ENCODE peak calls at places on chromosome 16, in nine cellular contexts. Z is AG04450; W is breast epithelium; K is PC-3; P is colonic mucosa; U is CD4-positive, alpha-beta T cell; A is effector memory CD4-positive, alpha-beta T cell; S is HL-60; C is CD8-positive, alpha-beta T cell. L is an unnamed sample.

GRCh38 chr16:84234656-84235285 is 5.0 kb downstream of the KCNG4 start:
- DNase-seq in Z (no peak), S (no peak), C (no peak), U (no peak), W (no peak), P (no peak), K (no peak), A (no peak), L (no peak)

GRCh38 chr16:6957676-6958075 is 375.0 kb upstream of the RBFOX1 start:
- DNase-seq in P (no peak), C (no peak), U (no peak), W (no peak), K (no peak), Z (no peak), A (no peak), S (no peak), L (no peak)

GRCh38 chr16:89175280-89176146 is 4.0 kb downstream of the CDH15 start:
- DNase-seq in C (no peak), S (no peak), U (no peak), A (no peak), Z (no peak), P (no peak), W (no peak), K (no peak), L (no peak)

GRCh38 chr16:20915733-20916132 is 15.2 kb downstream of the LYRM1 start:
- DNase-seq in P (no peak), K (no peak), W (no peak), A (no peak), S (no peak), U (no peak), Z (no peak), C (no peak), L (no peak)

GRCh38 chr16:17290237-17290636 is 180.5 kb downstream of the XYLT1 start:
- DNase-seq in K (no peak), Z (no peak), P (no peak), C (no peak), S (no peak), A (no peak), U (no peak), W (no peak), L (no peak)

GRCh38 chr16:56364865-56365264 is 60.5 kb downstream of the AMFR start:
- DNase-seq in S (no peak), Z (no peak), W (no peak), P (no peak), U (no peak), K (no peak), A (no peak), C (no peak), L (no peak)

GRCh38 chr16:19093631-19094541 is 19.9 kb upstream of the ITPRIPL2 start:
- DNase-seq in W (no peak), S (no peak), P (no peak), C (no peak), K (no peak), U (no peak), A (no peak), Z (no peak), L (no peak)

GRCh38 chr16:20598832-20599469 is 22.8 kb upstream of the ACSM2B start:
- DNase-seq in K (peak; percentile 3), W (no peak), C (no peak), Z (no peak), S (no peak), P (no peak), A (no peak), U (no peak), L (no peak)

GRCh38 chr16:19136549-19137196 is 22.9 kb downstream of the ITPRIPL2 start:
- DNase-seq in U (no peak), K (peak; percentile 13), Z (no peak), A (no peak), C (no peak), W (no peak), S (no peak), P (peak; percentile 53), L (peak; percentile 56)

GRCh38 chr16:9256196-9256595 is 164.8 kb downstream of the HAPSTR1 start:
- DNase-seq in K (peak; percentile 39), W (no peak), A (no peak), P (peak; percentile 54), S (no peak), C (no peak), U (no peak), Z (no peak), L (no peak)

GRCh38 chr16:61362583-61362982 is 673.7 kb downstream of the CDH8 start:
- DNase-seq in W (no peak), P (no peak), C (no peak), Z (no peak), S (no peak), K (no peak), U (no peak), A (no peak), L (no peak)

DNA sequence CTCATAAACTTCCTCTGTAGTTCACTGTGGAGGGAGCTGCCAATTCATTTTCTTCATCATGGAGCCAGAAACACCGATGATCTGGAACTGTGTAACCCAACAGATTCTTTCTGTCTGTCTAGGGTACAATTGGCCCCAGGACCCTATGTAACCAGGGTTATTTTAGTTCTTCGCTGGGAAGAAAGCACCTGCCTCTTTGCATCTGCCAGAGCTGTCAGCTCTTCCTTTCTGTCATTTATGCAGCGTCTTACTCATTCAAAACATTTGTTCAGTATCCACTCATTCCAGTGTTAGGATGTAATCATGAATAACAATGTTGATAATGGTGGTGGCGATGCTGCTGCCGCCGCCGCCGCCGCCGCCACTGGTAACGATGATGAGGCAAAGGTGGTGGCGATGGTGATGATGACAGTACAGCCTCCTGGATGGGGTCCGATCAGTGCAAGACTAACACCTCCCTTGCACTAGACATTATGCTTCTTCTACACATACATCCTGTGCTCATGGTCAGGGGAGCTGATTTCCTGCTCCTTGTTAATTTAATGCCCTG is 46.1 kb downstream of the IRX5 start:
- DNase-seq in A (no peak), Z (no peak), K (no peak), S (no peak), P (no peak), U (no peak), C (no peak), W (no peak), L (peak; percentile 61)
- H3K27ac ChIP-seq in A (no peak overlapping the region), Z (no peak overlapping the region), K (no peak overlapping the region), S (no peak overlapping the region), P (no peak overlapping the region), U (no peak overlapping the region), C (no peak overlapping the region), W (no peak overlapping the region), L (no peak overlapping the region)

GRCh38 chr16:13959626-13960025 is 39.7 kb downstream of the ERCC4 start:
- DNase-seq in S (no peak), U (no peak), P (no peak), C (no peak), K (no peak), Z (no peak), A (no peak), W (no peak), L (no peak)

GRCh38 chr16:13953501-13953900 is 33.5 kb downstream of the ERCC4 start:
- DNase-seq in W (no peak), A (no peak), S (no peak), Z (no peak), U (no peak), P (no peak), K (no peak), C (no peak), L (no peak)

GRCh38 chr16:13958438-13958837 is 38.5 kb downstream of the ERCC4 start:
- DNase-seq in A (no peak), K (no peak), C (no peak), W (no peak), Z (no peak), S (no peak), U (no peak), P (no peak), L (no peak)

GRCh38 chr16:13957197-13958078 is 37.5 kb downstream of the ERCC4 start:
- DNase-seq in W (no peak), S (peak; percentile 69), K (peak; percentile 88), P (peak; percentile 63), Z (peak; percentile 80), A (no peak), U (no peak), C (no peak), L (peak; percentile 84)

DNA sequence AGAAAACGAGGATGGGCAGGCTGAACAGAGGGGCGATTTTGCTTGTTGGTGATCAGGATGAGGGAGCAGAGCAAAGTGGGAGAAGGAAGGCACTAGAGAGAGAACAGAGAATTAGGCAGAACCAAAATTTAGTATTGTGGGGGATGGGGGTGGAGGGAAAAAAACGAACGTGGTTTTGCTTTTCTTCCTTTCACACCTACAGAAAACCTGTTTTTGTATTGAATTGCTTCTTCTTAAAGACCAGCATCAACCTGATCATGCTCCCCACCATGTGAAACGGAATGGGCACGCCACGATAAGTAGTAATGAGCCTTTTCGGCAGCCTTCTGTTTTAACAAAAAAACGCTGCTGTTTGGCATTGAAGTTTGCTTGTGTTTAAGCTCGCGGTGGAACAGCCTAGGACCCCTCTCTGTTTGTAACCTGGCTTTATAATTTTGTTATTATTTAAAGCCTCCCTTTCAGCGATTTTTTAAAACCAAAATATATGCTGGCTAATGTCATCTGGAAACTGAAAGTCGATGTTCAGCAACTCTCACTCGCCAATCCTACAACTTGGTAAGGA is 36.8 kb downstream of the ERCC4 start:
- DNase-seq in K (no peak), W (no peak), S (no peak), A (no peak), Z (no peak), U (no peak), P (no peak), C (no peak), L (no peak)
- H3K27ac ChIP-seq in K (peak overlapping the region; percentile 100), W (peak overlapping the region; percentile 93), S (no peak overlapping the region), A (no peak overlapping the region), Z (peak overlapping the region; percentile 96), U (no peak overlapping the region), P (peak overlapping the region; percentile 84), C (no peak overlapping the region), L (peak overlapping the region; percentile 80)

DNA sequence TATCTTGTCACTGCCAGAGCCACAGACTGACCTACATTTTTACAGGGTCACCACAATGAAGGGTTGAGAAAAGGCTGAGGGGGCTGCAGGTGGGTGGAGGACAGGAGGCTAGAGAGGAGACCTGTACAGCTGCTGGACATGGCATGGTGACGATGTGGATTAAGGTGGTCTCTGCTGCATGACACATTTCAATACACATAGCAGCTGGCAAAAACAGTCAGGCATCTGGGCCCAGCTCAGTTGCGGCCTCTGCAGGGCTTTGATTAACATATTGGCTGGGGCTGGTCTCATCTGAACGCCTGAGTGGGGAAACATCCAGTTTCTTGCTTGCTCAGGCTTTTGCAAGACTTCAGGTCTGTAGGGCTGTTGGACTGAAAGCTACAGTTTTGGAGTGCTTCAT is 265.4 kb upstream of the FOXF1 start:
- DNase-seq in U (no peak), P (peak; percentile 5), Z (no peak), K (no peak), C (no peak), W (no peak), A (no peak), S (no peak), L (no peak)
- H3K27ac ChIP-seq in U (no peak overlapping the region), P (no peak overlapping the region), Z (no peak overlapping the region), K (no peak overlapping the region), C (no peak overlapping the region), W (no peak overlapping the region), A (no peak overlapping the region), S (no peak overlapping the region), L (peak overlapping the region; percentile 69)

DNA sequence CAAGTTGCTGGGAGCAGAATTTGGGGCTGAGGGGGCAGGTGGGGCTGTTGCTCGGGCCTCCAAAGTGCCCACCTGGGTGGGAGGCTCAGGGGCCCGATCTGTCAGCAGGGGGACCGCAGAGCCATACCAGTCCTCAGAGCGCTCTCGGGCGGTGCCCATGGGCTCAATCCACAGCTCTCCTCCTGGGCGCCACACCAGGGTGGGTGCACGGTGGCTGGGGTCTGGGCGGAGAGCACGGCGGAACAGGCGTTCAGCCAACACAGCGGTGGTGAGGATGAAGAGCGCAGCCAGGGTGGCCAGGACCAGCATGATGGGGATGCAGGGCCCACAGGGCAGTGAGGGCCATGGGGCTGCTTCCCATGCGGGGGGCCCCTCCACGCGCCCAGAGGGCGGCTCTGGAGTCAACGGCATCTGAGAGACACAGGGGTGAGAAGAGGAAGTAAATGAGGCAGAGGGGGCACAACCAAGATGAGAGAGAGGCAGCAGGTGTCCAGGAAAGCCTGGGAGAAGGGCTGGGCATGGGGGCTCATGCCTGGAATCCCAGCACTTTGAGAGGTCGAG is 1.2 kb downstream of the C16orf54 start:
- DNase-seq in A (no peak), C (peak; percentile 27), P (no peak), S (peak; percentile 33), U (no peak), K (no peak), W (no peak), Z (no peak), L (peak; percentile 74)
- H3K27ac ChIP-seq in A (peak overlapping the region; percentile 99), C (peak overlapping the region; percentile 98), P (peak overlapping the region; percentile 16), S (peak overlapping the region; percentile 100), U (peak overlapping the region; percentile 96), K (no peak overlapping the region), W (peak overlapping the region; percentile 12), Z (no peak overlapping the region), L (peak overlapping the region; percentile 74)

L was measured in upper lobe of left lung.